ENCODE peak calls at places on chromosomes 5 and 9, in seven cellular contexts. K, O, S, I, Z, Y and A are unnamed samples.

GRCh38 chr9:128788445-128788844 is 1.4 kb downstream of the TBC1D13 start:
- DNase-seq in Z (no peak), O (no peak), K (no peak), I (no peak), S (no peak), Y (no peak), A (no peak)

GRCh38 chr9:120642129-120642528 is 62.2 kb upstream of the CDK5RAP2 start:
- DNase-seq in O (no peak), Z (no peak), I (no peak), Y (no peak), K (no peak), S (no peak), A (no peak)

GRCh38 chr5:142981475-142981874 is 211.3 kb downstream of the ARHGAP26 start:
- DNase-seq in S (no peak), I (no peak), Z (no peak), O (no peak), Y (no peak), K (no peak), A (no peak)

GRCh38 chr5:159819671-159820411 is 96.4 kb upstream of the ADRA1B start:
- DNase-seq in O (no peak), I (no peak), Z (no peak), S (peak), Y (no peak), K (no peak), A (peak)

GRCh38 chr9:98248737-98249474 is 6.5 kb downstream of the TBC1D2 start:
- DNase-seq in K (no peak), I (peak), Z (peak), Y (no peak), O (peak), S (peak), A (no peak)

GRCh38 chr5:142095651-142096330 is 12.8 kb upstream of the NDFIP1 start:
- DNase-seq in S (no peak), O (peak), K (peak), Z (peak), Y (no peak), I (no peak), A (peak)

GRCh38 chr5:142713151-142713706 is 27.3 kb upstream of the FGF1 start:
- DNase-seq in I (peak), O (peak), Z (peak), S (peak), Y (peak), K (peak), A (no peak)

GRCh38 chr5:119452060-119452372 is 281 bp upstream of the HSD17B4 start:
- DNase-seq in I (no peak), O (no peak), S (no peak), Y (no peak), K (no peak), Z (no peak), A (no peak)

GRCh38 chr5:150306775-150307174 is 4.1 kb upstream of the ARSI start:
- DNase-seq in Z (no peak), Y (no peak), K (no peak), S (no peak), O (no peak), I (no peak), A (no peak)